ENCODE peak calls at places on chromosomes 2 and 18, in four cellular contexts. K is H9, U is fibroblast of mammary gland, V is AG04449. F is an unnamed sample.

GRCh38 chr2:54941248-54941984 is 108.8 kb downstream of the RTN4 start:
- DNase-seq in V (no peak), U (no peak), K (no peak), F (no peak)

GRCh38 chr2:78011251-78011650 is 489.1 kb upstream of the LRRTM4 start:
- DNase-seq in V (no peak), U (no peak), K (no peak), F (no peak)

GRCh38 chr2:132937629-132938028 is 267.6 kb upstream of the LYPD1 start:
- DNase-seq in V (no peak), K (no peak), U (no peak), F (no peak)

GRCh38 chr2:10083692-10084566 is 3.7 kb upstream of the CYS1 start:
- DNase-seq in U (no peak), K (no peak), V (no peak), F (peak; percentile 34)

GRCh38 chr2:144453039-144453336 is 66.9 kb downstream of the ZEB2 start:
- DNase-seq in V (no peak), K (no peak), U (no peak), F (no peak)

GRCh38 chr2:151637284-151637781 is 96.9 kb downstream of the NEB start:
- DNase-seq in U (no peak), V (no peak), K (no peak), F (peak; percentile 85)

GRCh38 chr18:41410007-41410406 is 545.0 kb upstream of the PIK3C3 start:
- DNase-seq in K (no peak), V (no peak), U (no peak), F (no peak)

GRCh38 chr18:63074987-63075404 is 244.6 kb downstream of the BCL2 start:
- DNase-seq in V (no peak), K (peak; percentile 87), U (peak; percentile 20), F (peak; percentile 73)

GRCh38 chr2:11103984-11104793 is 51.1 kb upstream of the SLC66A3 start:
- DNase-seq in V (no peak), K (no peak), U (no peak), F (peak; percentile 14)

GRCh38 chr2:10316860-10317259 is 14.2 kb downstream of the HPCAL1 start:
- DNase-seq in U (no peak), K (no peak), V (no peak), F (no peak)

GRCh38 chr2:221049950-221050349 is 522.2 kb downstream of the EPHA4 start:
- DNase-seq in K (no peak), U (no peak), V (no peak), F (no peak)

GRCh38 chr2:47699533-47700215 is 83.3 kb upstream of the MSH6 start:
- DNase-seq in K (no peak), U (no peak), V (no peak), F (no peak)

GRCh38 chr2:136359121-136359965 is 241.4 kb upstream of the CXCR4 start:
- DNase-seq in U (no peak), V (no peak), K (no peak), F (peak; percentile 48)

GRCh38 chr2:73116182-73116960 is 3.6 kb upstream of the RAB11FIP5 start:
- DNase-seq in U (no peak), K (no peak), V (no peak), F (no peak)

GRCh38 chr2:160956243-160956802 is 203.9 kb upstream of the TANK start:
- DNase-seq in K (no peak), U (peak; percentile 55), V (no peak), F (no peak)

GRCh38 chr18:69328086-69328485 is 72.6 kb upstream of the DOK6 start:
- DNase-seq in K (no peak), U (no peak), V (no peak), F (no peak)

GRCh38 chr2:94869552-94870391 is 1.5 kb upstream of the TEKT4 start:
- DNase-seq in K (no peak), U (no peak), V (no peak), F (no peak)

GRCh38 chr2:64750001-64750816 is 96.5 kb upstream of the SERTAD2 start:
- DNase-seq in K (peak; percentile 41), V (no peak), U (peak; percentile 49), F (peak; percentile 57)

GRCh38 chr2:148999451-148999891 is 39.0 kb upstream of the LYPD6B start:
- DNase-seq in U (no peak), V (no peak), K (peak; percentile 54), F (no peak)

GRCh38 chr2:195782156-195782555 is 125.1 kb downstream of the SLC39A10 start:
- DNase-seq in K (no peak), U (peak; percentile 43), V (no peak), F (no peak)

GRCh38 chr2:27622921-27623384 is 5.9 kb downstream of the CCDC121 start:
- DNase-seq in U (peak; percentile 87), V (peak; percentile 91), K (no peak), F (no peak)

GRCh38 chr2:157443090-157443489 is 799 bp downstream of the CYTIP start:
- DNase-seq in K (no peak), V (no peak), U (no peak), F (no peak)

GRCh38 chr2:190947711-190948251 is 66.2 kb downstream of the STAT1 start:
- DNase-seq in K (no peak), V (no peak), U (peak; percentile 60), F (peak; percentile 36)

GRCh38 chr18:74513149-74513882 is 17.2 kb downstream of the CNDP2 start:
- DNase-seq in V (no peak), U (no peak), K (peak; percentile 10), F (no peak)

GRCh38 chr2:239204143-239204875 is 196.5 kb downstream of the HDAC4 start:
- DNase-seq in K (no peak), V (no peak), U (no peak), F (no peak)

GRCh38 chr2:28752608-28752984 is 966 bp downstream of the PPP1CB start:
- DNase-seq in K (no peak), U (no peak), V (no peak), F (no peak)

GRCh38 chr18:27118964-27119363 is 66.1 kb downstream of the CHST9 start:
- DNase-seq in K (no peak), U (no peak), V (no peak), F (no peak)

GRCh38 chr2:11482473-11483031 is 16.6 kb upstream of the E2F6 start:
- DNase-seq in K (peak; percentile 80), V (no peak), U (no peak), F (no peak)

GRCh38 chr2:227031379-227031778 is 132.6 kb downstream of the COL4A4 start:
- DNase-seq in V (no peak), K (no peak), U (no peak), F (no peak)

GRCh38 chr2:227036527-227036926 is 127.5 kb downstream of the COL4A4 start:
- DNase-seq in V (no peak), K (no peak), U (no peak), F (no peak)

GRCh38 chr2:227030789-227031188 is 133.2 kb downstream of the COL4A4 start:
- DNase-seq in U (no peak), V (no peak), K (no peak), F (no peak)

GRCh38 chr2:227035678-227036077 is 128.3 kb downstream of the COL4A4 start:
- DNase-seq in V (no peak), U (no peak), K (no peak), F (no peak)

GRCh38 chr2:227033471-227034148 is 130.4 kb downstream of the COL4A4 start:
- DNase-seq in K (peak; percentile 89), U (peak; percentile 41), V (no peak), F (peak; percentile 52)
- TF ChIP-seq CTCF in K (peak; percentile 93), U (peak; percentile 73), V (peak; percentile 75), F (peak; percentile 38)

DNA sequence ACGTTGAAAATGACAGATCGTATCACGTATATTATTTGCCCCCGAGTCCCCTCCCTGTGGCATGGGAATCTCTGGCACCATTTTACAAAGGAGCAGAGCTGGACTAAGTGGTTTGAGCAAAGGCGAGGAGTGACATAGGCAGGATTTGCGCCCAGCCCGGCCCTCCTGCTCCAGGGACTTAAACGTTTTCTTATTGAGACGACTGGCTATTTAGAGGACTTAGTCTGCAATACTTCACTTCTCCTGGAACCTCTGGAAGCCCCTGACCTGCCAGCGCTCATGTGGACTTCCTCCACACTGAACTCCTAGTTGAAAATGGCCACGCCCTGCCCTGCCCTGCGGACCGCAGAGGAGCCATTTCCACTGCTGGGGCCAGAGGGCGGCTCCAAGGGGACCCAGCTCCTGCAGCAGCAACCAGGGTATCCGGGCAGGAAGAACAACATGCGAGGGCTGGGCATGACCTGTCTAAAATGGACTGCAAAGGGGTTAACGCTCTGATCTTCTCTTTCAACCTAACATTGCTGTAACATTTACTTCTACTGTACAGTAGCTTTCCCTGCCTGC is 690.7 kb downstream of the LRP1B start:
- DNase-seq in V (no peak), K (peak; percentile 24), U (no peak), F (no peak)
- TF ChIP-seq CTCF in V (no peak), K (no peak), U (no peak), F (no peak)

GRCh38 chr2:29841386-29842004 is 79.9 kb downstream of the ALK start:
- DNase-seq in K (peak; percentile 46), V (no peak), U (peak; percentile 42), F (peak; percentile 38)
- TF ChIP-seq CTCF in K (peak; percentile 90), V (peak; percentile 88), U (peak; percentile 94), F (peak; percentile 84)

DNA sequence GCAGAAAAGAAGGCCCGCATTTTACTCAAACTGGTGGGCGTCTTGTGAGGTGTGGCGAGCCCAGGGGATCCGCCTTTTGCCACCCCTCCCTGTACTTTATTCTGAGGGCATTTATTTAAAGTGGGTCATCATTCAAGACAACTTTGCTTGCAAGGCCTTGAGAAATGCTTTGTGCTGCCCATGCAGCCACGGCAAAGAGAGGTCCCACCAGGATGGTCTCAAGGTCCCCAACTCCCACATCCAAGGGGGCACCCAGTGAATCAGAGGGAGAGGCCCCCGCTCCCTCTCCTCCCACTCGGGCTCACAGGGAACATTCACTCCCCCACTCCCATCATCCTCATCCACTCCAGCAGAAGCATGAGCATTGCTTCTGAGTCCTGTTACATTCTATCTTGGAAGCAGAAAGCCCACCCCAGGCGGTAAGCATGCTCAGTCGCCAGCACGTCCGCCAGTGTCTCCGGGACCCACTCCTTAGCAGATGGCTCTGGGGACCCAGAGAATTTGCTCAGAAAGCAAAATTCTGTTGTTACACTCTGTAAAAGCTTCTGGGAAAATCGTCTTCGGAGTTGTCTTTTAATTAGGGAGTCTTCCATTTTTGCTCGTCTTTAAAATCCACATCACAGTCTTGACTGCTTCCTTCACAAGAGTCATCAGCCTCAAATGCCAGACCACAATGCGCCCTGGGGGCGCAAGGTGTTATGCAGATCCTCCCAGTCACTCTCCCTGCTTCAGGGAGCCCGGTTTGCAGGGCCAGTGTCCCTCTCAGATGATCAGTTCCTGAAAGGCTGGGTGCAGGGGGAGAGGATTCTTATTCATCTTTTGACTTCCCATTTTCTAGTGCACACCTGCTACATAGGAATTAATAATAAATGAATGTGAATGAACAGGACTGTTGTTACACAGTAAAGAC is 99.4 kb upstream of the NCK2 start:
- DNase-seq in U (no peak), V (no peak), K (peak; percentile 62), F (no peak)
- TF ChIP-seq CTCF in U (no peak), V (no peak), K (no peak), F (no peak)

DNA sequence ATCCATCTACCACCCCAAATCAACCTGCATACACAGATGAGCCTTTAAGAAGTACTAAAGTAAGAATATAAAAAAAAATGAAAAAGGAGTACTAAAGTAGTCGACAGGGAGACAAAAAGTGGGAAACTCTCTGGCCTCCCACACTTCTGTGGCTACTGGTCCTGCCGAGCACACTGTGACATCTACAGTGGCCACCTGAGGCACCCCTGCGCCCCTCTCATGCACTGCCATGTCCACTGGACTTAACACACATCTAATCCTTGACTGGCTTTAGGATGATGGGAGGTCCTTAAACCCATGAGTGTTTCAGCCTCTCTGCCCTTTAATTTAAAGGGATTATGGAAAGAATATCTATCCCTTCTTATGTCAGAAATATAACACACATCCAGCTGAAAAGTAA is 71.2 kb downstream of the MREG start:
- DNase-seq in K (no peak), U (no peak), V (no peak), F (no peak)
- TF ChIP-seq CTCF in K (no peak), U (no peak), V (no peak), F (no peak)

GRCh38 chr2:58660046-58660445 is 418.9 kb upstream of the FANCL start:
- DNase-seq in V (no peak), U (no peak), K (no peak), F (no peak)
- TF ChIP-seq CTCF in V (no peak), U (no peak), K (no peak), F (no peak)

GRCh38 chr2:31413876-31414550 is 529 bp downstream of the XDH start:
- DNase-seq in K (no peak), U (peak; percentile 28), V (no peak), F (peak; percentile 40)
- TF ChIP-seq CTCF in K (peak; percentile 60), U (peak; percentile 23), V (no peak), F (no peak)

F was measured in activated CD8-positive, alpha-beta T cell treated with anti-CD3 and anti-CD28 coated beads for 36 hours.